ENCODE peak calls at places on chromosomes 12 and 14, in eight cellular contexts. R is IMR-90, E is RWPE1, I is astrocyte of the cerebellum, P is transverse colon, J is psoas muscle, W is omental fat pad, N is B cell. F is an unnamed sample.

GRCh38 chr12:14828896-14829295 is 14.4 kb downstream of the ART4 start:
- DNase-seq in R (peak), E (peak), I (no peak), P (no peak), J (no peak), W (no peak), N (no peak), F (no peak)

GRCh38 chr14:95523051-95523817 is 6.8 kb upstream of the SYNE3 start:
- DNase-seq in R (peak), E (no peak), I (no peak), P (no peak), J (no peak), W (no peak), N (no peak), F (no peak)

GRCh38 chr12:118641249-118641648 is 264.9 kb downstream of the SUDS3 start:
- DNase-seq in R (no peak), E (no peak), I (no peak), P (no peak), J (no peak), W (no peak), N (no peak), F (no peak)

GRCh38 chr12:9756756-9757155 is 3.9 kb downstream of the CD69 start:
- DNase-seq in R (no peak), E (no peak), I (no peak), P (no peak), J (no peak), W (no peak), N (no peak), F (no peak)

GRCh38 chr12:71556881-71557280 is 106.8 kb downstream of the ZFC3H1 start:
- DNase-seq in R (peak), E (peak), I (peak), P (no peak), J (no peak), W (no peak), N (no peak), F (no peak)

GRCh38 chr12:24560867-24561266 is 388.0 kb downstream of the BCAT1 start:
- DNase-seq in R (no peak), E (no peak), I (no peak), P (no peak), J (no peak), W (no peak), N (no peak), F (no peak)

GRCh38 chr12:92717202-92717601 is 14.4 kb downstream of the PLEKHG7 start:
- DNase-seq in R (peak), E (peak), I (no peak), P (no peak), J (no peak), W (no peak), N (no peak), F (no peak)

GRCh38 chr12:42213023-42213422 is 25.0 kb downstream of the YAF2 start:
- DNase-seq in R (peak), E (peak), I (no peak), P (peak), J (no peak), W (no peak), N (no peak), F (no peak)

GRCh38 chr14:73937012-73937411 is 12.9 kb downstream of the FAM161B start:
- DNase-seq in R (no peak), E (no peak), I (no peak), P (no peak), J (no peak), W (no peak), N (no peak), F (no peak)

GRCh38 chr12:101230547-101230946 is 20.5 kb upstream of the SLC5A8 start:
- DNase-seq in R (peak), E (peak), I (peak), P (no peak), J (no peak), W (no peak), N (no peak), F (no peak)

GRCh38 chr14:74825008-74825407 is 50.9 kb downstream of the PROX2 start:
- DNase-seq in R (peak), E (no peak), I (no peak), P (no peak), J (no peak), W (no peak), N (no peak), F (no peak)

GRCh38 chr14:36662543-36663403 is 1.1 kb downstream of the PAX9 start:
- DNase-seq in R (no peak), E (peak), I (no peak), P (no peak), J (peak), W (no peak), N (no peak), F (no peak)

GRCh38 chr12:116421785-116422538 is 137.2 kb upstream of the MAP1LC3B2 start:
- DNase-seq in R (no peak), E (no peak), I (no peak), P (no peak), J (no peak), W (no peak), N (no peak), F (no peak)

GRCh38 chr12:111978545-111978944 is 34.4 kb downstream of the TMEM116 start:
- DNase-seq in R (no peak), E (no peak), I (no peak), P (no peak), J (no peak), W (no peak), N (no peak), F (no peak)

GRCh38 chr14:104972301-104973211 is 5.6 kb downstream of the AHNAK2 start:
- DNase-seq in R (no peak), E (peak), I (no peak), P (peak), J (peak), W (no peak), N (no peak), F (peak)

GRCh38 chr14:35113308-35113950 is 8.4 kb downstream of the PPP2R3C start:
- DNase-seq in R (no peak), E (no peak), I (no peak), P (no peak), J (no peak), W (no peak), N (no peak), F (no peak)

GRCh38 chr12:106179086-106179485 is 40.3 kb upstream of the NUAK1 start:
- DNase-seq in R (no peak), E (no peak), I (no peak), P (no peak), J (no peak), W (no peak), N (no peak), F (no peak)

GRCh38 chr14:78341827-78342389 is 171.7 kb downstream of the NRXN3 start:
- DNase-seq in R (no peak), E (no peak), I (no peak), P (no peak), J (no peak), W (no peak), N (no peak), F (no peak)

GRCh38 chr14:57866199-57866755 is 385 bp upstream of the SLC35F4 start:
- DNase-seq in R (no peak), E (no peak), I (no peak), P (no peak), J (no peak), W (no peak), N (no peak), F (no peak)

GRCh38 chr14:94648801-94649200 is 36.6 kb downstream of the SERPINA3 start:
- DNase-seq in R (no peak), E (no peak), I (no peak), P (no peak), J (no peak), W (no peak), N (no peak), F (no peak)

GRCh38 chr14:100148837-100149731 is 10.4 kb downstream of the DEGS2 start:
- DNase-seq in R (no peak), E (no peak), I (no peak), P (no peak), J (no peak), W (no peak), N (no peak), F (no peak)

GRCh38 chr14:105840266-105841021 is 314.1 kb downstream of the TMEM121 start:
- DNase-seq in R (no peak), E (no peak), I (no peak), P (no peak), J (no peak), W (peak), N (no peak), F (peak)

GRCh38 chr12:115693970-115694369 is 583.5 kb downstream of the MED13L start:
- DNase-seq in R (no peak), E (no peak), I (no peak), P (no peak), J (no peak), W (no peak), N (no peak), F (no peak)

GRCh38 chr12:7302536-7303113 is 1.2 kb upstream of the ACSM4 start:
- DNase-seq in R (no peak), E (no peak), I (no peak), P (no peak), J (no peak), W (no peak), N (no peak), F (no peak)

GRCh38 chr12:73950506-73950905 is 587.1 kb upstream of the ATXN7L3B start:
- DNase-seq in R (no peak), E (no peak), I (no peak), P (no peak), J (no peak), W (no peak), N (no peak), F (no peak)

GRCh38 chr12:12467701-12468218 is 94.9 kb downstream of the DUSP16 start:
- DNase-seq in R (peak), E (no peak), I (peak), P (peak), J (no peak), W (no peak), N (no peak), F (peak)

GRCh38 chr14:86153480-86153879 is 623.5 kb downstream of the FLRT2 start:
- DNase-seq in R (no peak), E (no peak), I (no peak), P (no peak), J (no peak), W (no peak), N (no peak), F (no peak)

GRCh38 chr14:63039800-63040380 is 5.4 kb downstream of the KCNH5 start:
- DNase-seq in R (peak), E (peak), I (peak), P (no peak), J (no peak), W (no peak), N (no peak), F (no peak)

GRCh38 chr12:92059976-92060375 is 85.7 kb downstream of the BTG1 start:
- DNase-seq in R (peak), E (no peak), I (no peak), P (no peak), J (no peak), W (no peak), N (no peak), F (no peak)

GRCh38 chr12:69583203-69583602 is 2.1 kb upstream of the CCT2 start:
- DNase-seq in R (no peak), E (no peak), I (no peak), P (no peak), J (no peak), W (no peak), N (no peak), F (no peak)

GRCh38 chr12:78530065-78530765 is 334.4 kb upstream of the SYT1 start:
- DNase-seq in R (peak), E (no peak), I (peak), P (no peak), J (no peak), W (no peak), N (no peak), F (no peak)

GRCh38 chr14:76191297-76191696 is 39.6 kb downstream of the GPATCH2L start:
- DNase-seq in R (no peak), E (no peak), I (no peak), P (no peak), J (no peak), W (no peak), N (no peak), F (no peak)

GRCh38 chr12:99619389-99620158 is 28.0 kb upstream of the GARIN6 start:
- DNase-seq in R (peak), E (no peak), I (peak), P (no peak), J (no peak), W (no peak), N (no peak), F (no peak)

GRCh38 chr14:33671556-33671955 is 279.3 kb downstream of the EGLN3 start:
- DNase-seq in R (no peak), E (no peak), I (no peak), P (no peak), J (no peak), W (no peak), N (no peak), F (no peak)

GRCh38 chr14:93859957-93860356 is 67.2 kb upstream of the FAM181A start:
- DNase-seq in R (no peak), E (no peak), I (no peak), P (peak), J (peak), W (no peak), N (no peak), F (peak)

GRCh38 chr12:19462441-19462840 is 23.1 kb downstream of the AEBP2 start:
- DNase-seq in R (no peak), E (no peak), I (no peak), P (no peak), J (no peak), W (no peak), N (no peak), F (no peak)

GRCh38 chr14:51554953-51555352 is 96.8 kb upstream of the FRMD6 start:
- DNase-seq in R (peak), E (no peak), I (no peak), P (no peak), J (no peak), W (no peak), N (no peak), F (no peak)
- TF ChIP-seq CTCF in R (peak), E (no peak), I (peak), P (no peak), J (no peak), W (no peak), N (no peak), F (no peak)

GRCh38 chr14:58914271-58914855 is 274.1 kb upstream of the DAAM1 start:
- DNase-seq in R (no peak), E (no peak), I (no peak), P (no peak), J (no peak), W (no peak), N (no peak), F (no peak)
- TF ChIP-seq CTCF in R (no peak), E (no peak), I (no peak), P (no peak), J (no peak), W (no peak), N (no peak), F (no peak)

DNA sequence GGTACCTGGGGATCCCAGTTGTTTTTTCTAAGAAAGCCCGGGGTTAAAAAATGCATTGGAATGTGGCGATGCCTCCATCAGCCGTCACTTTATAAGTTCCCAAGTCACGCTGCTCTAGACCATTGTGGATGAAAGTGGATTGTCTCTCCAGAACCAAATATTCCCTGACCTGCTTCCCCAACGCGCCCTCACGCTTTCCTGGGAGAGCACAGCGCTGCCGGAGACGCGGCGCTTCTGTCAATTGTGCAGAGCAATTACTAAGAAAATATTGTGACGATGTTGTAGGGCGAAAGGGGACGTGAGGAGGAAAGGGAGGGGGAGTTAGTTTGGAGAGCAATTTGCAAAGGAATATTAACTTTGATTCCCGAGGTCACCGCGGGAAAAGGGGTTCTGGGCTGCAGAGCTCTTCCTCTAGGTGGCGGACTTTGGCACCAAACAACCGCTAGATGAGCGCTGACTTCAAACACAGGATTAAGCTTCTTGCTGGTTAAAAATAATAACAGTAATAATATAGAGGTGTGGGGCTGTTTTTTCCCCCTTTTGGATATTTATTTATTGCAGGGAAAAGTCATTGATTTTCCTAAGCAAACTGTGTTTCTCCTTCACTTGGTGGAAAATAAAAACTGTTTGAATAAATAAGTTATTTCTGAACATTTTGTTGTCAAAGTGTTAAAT is 9.6 kb upstream of the FOXG1 start:
- DNase-seq in R (peak), E (no peak), I (peak), P (no peak), J (no peak), W (no peak), N (no peak), F (no peak)
- TF ChIP-seq CTCF in R (peak), E (peak), I (peak), P (peak), J (peak), W (no peak), N (peak), F (no peak)

DNA sequence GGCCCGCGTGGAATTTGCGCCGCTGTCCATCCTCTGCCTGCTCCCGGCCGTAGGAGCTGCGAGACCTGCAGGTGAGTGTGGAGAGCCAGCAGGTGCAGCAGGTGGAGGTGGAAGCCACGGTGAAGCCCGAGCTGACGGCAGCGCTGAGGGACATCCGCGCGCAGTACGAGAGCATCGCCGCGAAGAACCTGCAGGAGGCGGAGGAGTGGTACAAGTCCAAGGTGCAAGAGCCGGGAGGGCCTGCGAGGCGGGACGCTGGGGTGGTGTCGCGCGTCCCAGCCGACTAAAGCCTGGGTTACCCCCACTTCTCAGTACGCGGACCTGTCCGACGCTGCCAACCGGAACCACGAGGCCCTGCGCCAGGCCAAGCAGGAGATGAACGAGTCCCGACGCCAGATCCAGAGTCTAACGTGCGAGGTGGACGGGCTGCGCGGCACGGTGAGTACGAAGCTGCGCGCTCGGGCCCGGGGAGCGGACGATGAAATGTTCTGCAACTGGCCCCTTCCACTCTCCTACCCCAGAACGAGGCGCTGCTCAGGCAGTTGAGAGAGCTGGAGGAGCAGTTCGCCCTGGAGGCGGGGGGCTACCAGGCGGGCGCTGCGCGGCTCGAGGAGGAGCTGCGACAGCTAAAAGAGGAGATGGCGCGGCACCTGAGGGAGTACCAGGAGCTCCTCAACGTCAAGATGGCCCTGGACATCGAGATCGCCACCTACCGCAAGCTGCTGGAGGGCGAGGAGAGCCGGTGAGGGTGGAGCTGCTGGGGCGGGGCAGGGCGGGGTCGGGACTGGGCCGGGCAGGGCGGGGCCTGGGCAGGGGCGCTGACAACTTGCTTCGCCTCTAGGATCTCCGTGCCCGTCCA is 2.1 kb downstream of the PRPH start:
- DNase-seq in R (no peak), E (peak), I (no peak), P (peak), J (peak), W (no peak), N (no peak), F (no peak)
- TF ChIP-seq CTCF in R (no peak), E (peak), I (peak), P (peak), J (no peak), W (no peak), N (peak), F (peak)

GRCh38 chr12:66693901-66694513 is 15.1 kb upstream of the GRIP1 start:
- DNase-seq in R (peak), E (peak), I (peak), P (no peak), J (no peak), W (no peak), N (peak), F (no peak)
- TF ChIP-seq CTCF in R (peak), E (peak), I (peak), P (peak), J (peak), W (peak), N (peak), F (peak)

DNA sequence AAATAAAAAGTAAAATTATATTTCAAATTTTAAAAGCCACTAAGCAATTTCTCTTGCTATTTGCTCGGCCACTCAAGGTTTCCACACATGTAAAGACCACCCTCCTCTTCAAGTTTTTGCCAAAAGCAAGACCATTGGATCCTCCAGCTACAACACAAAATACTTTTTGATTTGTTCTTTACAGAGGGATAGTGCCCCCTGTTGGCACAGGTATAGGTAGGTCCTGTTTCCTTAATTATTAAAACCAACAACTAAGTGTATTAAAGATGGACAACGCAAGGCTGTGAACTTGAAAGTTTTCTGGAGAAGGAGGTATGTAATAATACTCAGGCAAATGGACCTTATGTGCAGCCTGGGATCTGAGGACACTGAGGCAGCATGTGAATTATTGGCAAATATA is 23.8 kb downstream of the ATP6V1D start:
- DNase-seq in R (peak), E (no peak), I (no peak), P (no peak), J (no peak), W (no peak), N (no peak), F (no peak)
- TF ChIP-seq CTCF in R (peak), E (no peak), I (peak), P (peak), J (peak), W (no peak), N (peak), F (no peak)

DNA sequence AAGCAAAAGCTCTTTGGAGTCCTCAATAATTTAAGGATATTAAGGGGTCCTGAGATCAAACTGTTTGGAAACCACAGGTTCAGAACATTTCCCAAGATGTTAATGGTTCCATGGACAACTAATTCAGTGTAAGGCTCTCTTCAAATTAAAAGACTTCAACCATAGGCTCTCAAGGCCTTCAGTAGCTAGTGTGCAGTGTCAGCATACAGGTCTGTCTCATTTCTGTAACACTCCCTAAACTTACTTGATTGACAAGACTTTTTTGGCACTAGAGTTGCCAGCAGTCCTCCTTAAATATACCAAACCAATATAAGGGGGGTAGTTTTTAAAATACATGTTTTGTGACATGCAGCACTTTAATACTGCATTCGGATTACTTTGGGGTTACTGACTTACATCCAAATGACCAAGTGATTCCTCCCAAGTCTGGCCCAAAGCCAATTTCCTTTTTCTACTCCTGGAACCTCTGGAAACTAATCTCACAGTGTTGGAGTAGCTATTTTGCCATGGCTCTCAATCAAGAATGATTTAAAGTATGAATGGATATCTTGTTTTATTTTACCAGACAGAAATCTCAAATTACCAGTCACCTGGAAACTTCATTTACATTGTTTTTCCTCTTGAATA is 22.7 kb downstream of the CSRP2 start:
- DNase-seq in R (no peak), E (no peak), I (no peak), P (no peak), J (no peak), W (no peak), N (no peak), F (no peak)
- TF ChIP-seq CTCF in R (no peak), E (no peak), I (no peak), P (no peak), J (no peak), W (no peak), N (no peak), F (no peak)